ENCODE peak calls at places on chromosomes 12 and 14, in six cellular contexts. X is HCT116, S is body of pancreas, Y is Peyer's patch, A is heart left ventricle, M is lower leg skin. R is an unnamed sample.

GRCh38 chr12:67068773-67069450 is 200.2 kb upstream of the CAND1 start:
- DNase-seq in S (peak), Y (peak), A (no peak), X (no peak), M (no peak), R (peak)

GRCh38 chr12:20472089-20472488 is 103.8 kb downstream of the PDE3A start:
- DNase-seq in S (no peak), M (no peak), Y (no peak), X (no peak), A (no peak), R (no peak)

GRCh38 chr14:87014854-87015253 is 978.1 kb downstream of the GALC start:
- DNase-seq in A (no peak), S (no peak), M (no peak), Y (no peak), X (no peak), R (no peak)

GRCh38 chr14:68146812-68147211 is 327.2 kb downstream of the RAD51B start:
- DNase-seq in Y (no peak), M (no peak), A (no peak), S (peak), X (peak), R (no peak)

GRCh38 chr14:68377459-68377858 is 415.4 kb downstream of the ZFP36L1 start:
- DNase-seq in A (peak), S (peak), X (no peak), M (peak), Y (peak), R (peak)

GRCh38 chr12:26648999-26649398 is 184.0 kb downstream of the ITPR2 start:
- DNase-seq in M (no peak), A (no peak), X (no peak), S (no peak), Y (no peak), R (no peak)

GRCh38 chr14:37369446-37369845 is 171.7 kb downstream of the MIPOL1 start:
- DNase-seq in Y (no peak), S (no peak), M (no peak), A (no peak), X (no peak), R (no peak)

GRCh38 chr12:118591-118990 is 52.0 kb downstream of the IQSEC3 start:
- DNase-seq in A (no peak), S (no peak), X (no peak), M (no peak), Y (no peak), R (no peak)

GRCh38 chr14:64951724-64952123 is 9.2 kb upstream of the GPX2 start:
- DNase-seq in X (no peak), M (no peak), S (no peak), A (no peak), Y (no peak), R (peak)

GRCh38 chr14:45249847-45250575 is 3.0 kb downstream of the MIS18BP1 start:
- DNase-seq in A (no peak), Y (no peak), M (peak), S (peak), X (no peak), R (peak)

GRCh38 chr12:95201056-95201670 is 16.1 kb downstream of the FGD6 start:
- DNase-seq in X (no peak), M (no peak), S (no peak), Y (no peak), A (no peak), R (no peak)

GRCh38 chr14:99672506-99673327 is 11.4 kb upstream of the CYP46A1 start:
- DNase-seq in X (no peak), M (no peak), S (no peak), Y (no peak), A (peak), R (no peak)

GRCh38 chr12:14960548-14961465 is 594 bp downstream of the ARHGDIB start:
- DNase-seq in A (peak), M (no peak), X (no peak), Y (no peak), S (no peak), R (no peak)

GRCh38 chr12:92356405-92356804 is 210.8 kb upstream of the BTG1 start:
- DNase-seq in X (no peak), Y (no peak), S (no peak), A (no peak), M (no peak), R (no peak)

GRCh38 chr12:110281549-110282342 is 699 bp downstream of the ATP2A2 start:
- DNase-seq in X (no peak), M (peak), A (peak), S (peak), Y (peak), R (peak)

GRCh38 chr14:37721976-37722659 is 126.7 kb downstream of the TTC6 start:
- DNase-seq in A (no peak), Y (no peak), X (no peak), M (no peak), S (no peak), R (no peak)

GRCh38 chr14:65423986-65424385 is 11.5 kb downstream of the FUT8 start:
- DNase-seq in Y (no peak), A (no peak), S (no peak), M (no peak), X (no peak), R (no peak)

GRCh38 chr12:128069359-128069997 is 197.5 kb upstream of the TMEM132C start:
- DNase-seq in X (peak), S (peak), A (no peak), Y (peak), M (no peak), R (no peak)

GRCh38 chr14:67172520-67172919 is 16.7 kb upstream of the GARIN2 start:
- DNase-seq in S (no peak), X (no peak), A (no peak), M (no peak), Y (no peak), R (no peak)

GRCh38 chr14:70906785-70907171 is 481 bp upstream of the PCNX1 start:
- DNase-seq in M (no peak), X (no peak), A (no peak), Y (no peak), S (peak), R (no peak)

GRCh38 chr12:727321-727720 is 25.1 kb upstream of the WNK1 start:
- DNase-seq in X (no peak), M (no peak), Y (no peak), S (no peak), A (no peak), R (no peak)

GRCh38 chr14:38202444-38203191 is 5.1 kb upstream of the SSTR1 start:
- DNase-seq in X (no peak), M (no peak), Y (no peak), A (no peak), S (no peak), R (no peak)

GRCh38 chr12:79689041-79689476 is 1.7 kb downstream of the PAWR start:
- DNase-seq in X (no peak), S (no peak), M (no peak), A (no peak), Y (no peak), R (no peak)

GRCh38 chr14:54857830-54858269 is 44.8 kb downstream of the GCH1 start:
- DNase-seq in A (no peak), X (no peak), M (peak), S (peak), Y (no peak), R (no peak)

GRCh38 chr14:34933301-34933700 is 49.5 kb upstream of the SRP54 start:
- DNase-seq in M (no peak), X (no peak), S (no peak), Y (no peak), A (no peak), R (no peak)

GRCh38 chr14:95043732-95044462 is 113.4 kb downstream of the DICER1 start:
- DNase-seq in S (no peak), M (no peak), Y (peak), A (no peak), X (no peak), R (no peak)

GRCh38 chr12:95942532-95943230 is at the start of gene CCDC38:
- DNase-seq in M (peak), X (peak), Y (peak), A (peak), S (peak), R (peak)

GRCh38 chr12:60387356-60387755 is 791.5 kb downstream of the SLC16A7 start:
- DNase-seq in S (no peak), X (no peak), A (no peak), Y (peak), M (no peak), R (no peak)

GRCh38 chr14:78566017-78566858 is 396.1 kb downstream of the NRXN3 start:
- DNase-seq in Y (peak), A (peak), X (peak), S (peak), M (peak), R (peak)

GRCh38 chr12:45192041-45192695 is 23.7 kb upstream of the ANO6 start:
- DNase-seq in Y (no peak), S (no peak), M (no peak), A (no peak), X (peak), R (no peak)

GRCh38 chr14:63470877-63471565 is 72.2 kb downstream of the PPP2R5E start:
- DNase-seq in A (no peak), M (no peak), X (peak), S (no peak), Y (no peak), R (no peak)
- TF ChIP-seq POLR2A in A (no peak), M (no peak), X (no peak), S (no peak), Y (no peak), R (no peak)

GRCh38 chr14:51652168-51653095 is 722 bp downstream of the FRMD6 start:
- DNase-seq in M (peak), S (peak), X (no peak), A (peak), Y (no peak), R (peak)

GRCh38 chr14:51653855-51654548 is 2.3 kb downstream of the FRMD6 start:
- DNase-seq in S (no peak), A (no peak), Y (no peak), X (no peak), M (no peak), R (no peak)

GRCh38 chr14:51651388-51652167 is at the start of gene FRMD6:
- DNase-seq in X (peak), M (peak), Y (peak), A (peak), S (peak), R (peak)

GRCh38 chr14:51654549-51654879 is 2.8 kb downstream of the FRMD6 start:
- DNase-seq in A (no peak), S (no peak), M (no peak), X (no peak), Y (no peak), R (no peak)

GRCh38 chr14:51653096-51653814 is 1.5 kb downstream of the FRMD6 start:
- DNase-seq in Y (no peak), X (no peak), M (no peak), A (no peak), S (no peak), R (peak)
- TF ChIP-seq POLR2A in Y (no peak), X (no peak), M (no peak), A (no peak), S (no peak), R (no peak)

GRCh38 chr12:56336361-56337167 is 2.1 kb upstream of the IL23A start:
- DNase-seq in A (no peak), X (no peak), Y (peak), M (no peak), S (peak), R (no peak)

GRCh38 chr12:56332512-56333196 is 1.1 kb downstream of the PAN2 start:
- DNase-seq in M (no peak), Y (peak), X (no peak), A (no peak), S (no peak), R (no peak)

GRCh38 chr12:56333679-56334489 is at the start of gene PAN2:
- DNase-seq in M (peak), S (peak), Y (peak), X (peak), A (peak), R (peak)

GRCh38 chr12:56334490-56334793 is 642 bp upstream of the PAN2 start:
- DNase-seq in S (no peak), M (no peak), A (no peak), Y (no peak), X (no peak), R (no peak)

DNA sequence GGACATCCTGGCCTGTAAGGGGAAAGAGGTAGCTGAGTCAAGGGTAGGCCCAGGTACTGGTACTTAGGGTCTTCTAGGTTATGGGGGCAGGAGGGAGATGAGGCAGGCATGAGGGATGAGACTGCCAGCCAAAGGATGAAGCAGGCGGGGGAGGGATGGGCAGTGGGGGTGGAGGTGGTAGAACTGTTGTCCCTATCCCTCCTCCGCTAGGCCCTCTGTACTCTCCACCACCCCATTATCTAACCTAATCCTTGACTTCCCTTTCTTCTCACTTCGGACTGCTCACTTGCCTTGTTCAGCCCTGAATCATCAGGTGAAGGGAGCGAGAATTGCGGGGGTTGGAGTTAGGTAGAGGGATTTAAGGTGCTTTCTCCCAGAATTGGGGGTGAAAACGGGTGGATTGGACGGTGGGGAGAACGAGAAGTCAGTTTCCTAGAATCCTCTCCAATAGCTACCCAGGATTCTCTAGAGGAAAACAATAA is 562 bp downstream of the PAN2 start:
- DNase-seq in Y (no peak), X (no peak), M (no peak), S (peak), A (no peak), R (peak)
- TF ChIP-seq POLR2A in Y (no peak), X (no peak), M (no peak), S (no peak), A (no peak), R (no peak)

GRCh38 chr14:75050852-75051555 is at the start of gene MLH3:
- DNase-seq in M (peak), Y (peak), S (peak), A (peak), X (peak), R (peak)
- TF ChIP-seq POLR2A in M (no peak), Y (peak), S (peak), A (no peak), X (no peak), R (peak)

DNA sequence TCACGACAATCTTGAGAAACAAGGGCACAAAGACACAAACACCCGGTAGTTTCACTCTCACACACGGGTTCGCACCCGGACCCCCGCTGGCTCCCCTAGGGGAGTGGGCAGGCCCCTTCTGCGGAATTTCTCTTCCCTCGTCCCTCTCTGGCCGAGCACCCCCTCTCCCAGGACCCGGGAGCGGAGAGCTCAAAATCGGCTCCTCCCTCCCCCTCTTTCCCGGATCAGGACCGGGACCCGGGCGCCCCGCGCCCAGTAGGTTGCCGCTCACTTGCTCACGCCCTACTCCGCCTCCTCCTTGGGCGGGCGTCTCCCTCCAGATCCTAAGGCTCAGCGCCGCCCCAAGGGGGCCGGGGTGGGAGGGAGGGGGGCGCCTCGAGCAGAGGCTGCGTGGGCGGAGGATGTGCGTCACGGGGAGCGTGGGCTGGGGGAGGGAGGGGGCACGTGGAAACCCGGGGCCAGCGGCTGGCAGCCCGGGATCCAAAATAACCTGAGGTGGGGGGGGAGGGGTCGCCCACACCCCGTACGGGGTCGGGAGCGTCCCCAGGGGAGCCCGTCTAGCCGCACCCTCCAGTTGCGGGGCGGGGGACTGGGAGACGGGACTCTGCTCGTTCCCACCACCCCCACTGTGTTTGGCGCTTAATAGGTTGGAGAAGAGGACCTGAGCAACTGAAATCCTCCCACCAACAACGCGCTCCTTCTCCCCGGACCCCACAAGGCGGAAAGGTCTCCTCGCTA is 1.8 kb upstream of the NAB2 start:
- DNase-seq in S (peak), Y (peak), M (peak), X (peak), A (peak), R (peak)
- TF ChIP-seq POLR2A in S (peak), Y (no peak), M (no peak), X (no peak), A (no peak), R (peak)

DNA sequence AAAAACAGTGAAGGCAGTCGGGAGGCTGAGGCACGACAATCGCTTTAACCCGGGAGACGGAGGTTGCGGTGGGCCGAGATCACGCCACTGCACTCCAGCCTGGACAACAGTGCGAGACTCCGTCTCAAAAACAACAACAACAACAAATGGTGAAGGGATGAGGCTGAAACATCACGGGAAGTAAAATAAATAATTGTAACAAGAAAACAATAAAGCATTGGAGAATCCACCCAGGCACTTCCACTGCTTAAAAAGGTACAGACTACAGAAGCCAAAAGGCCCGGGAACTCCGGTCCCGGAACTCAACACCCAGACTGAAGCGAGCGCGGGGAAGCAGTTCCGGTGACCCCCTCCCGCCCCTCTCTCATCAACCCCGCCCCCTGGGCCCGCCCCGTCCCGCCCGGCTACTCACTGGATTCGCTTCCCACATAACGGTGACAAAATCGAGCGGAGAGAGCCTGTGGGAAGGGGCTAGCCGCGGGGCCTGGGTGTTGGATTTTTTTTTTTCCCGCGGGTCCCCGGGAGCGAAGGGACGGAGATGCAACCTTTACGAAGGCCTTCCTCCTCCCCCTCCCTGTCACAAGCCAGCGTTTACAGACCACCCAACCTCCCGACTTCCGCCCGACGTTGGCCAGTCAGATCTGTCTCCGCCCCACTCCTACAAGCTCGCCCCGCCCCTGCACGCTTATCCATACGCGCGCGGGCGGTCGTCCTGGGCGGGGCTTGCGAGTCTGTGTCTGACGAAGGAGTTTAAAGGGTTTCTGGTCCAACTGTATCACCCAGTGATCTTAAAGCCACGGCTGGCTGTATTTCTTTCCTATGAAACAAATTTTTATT is at the start of gene PARP11:
- DNase-seq in Y (peak), S (peak), A (peak), M (peak), X (peak), R (peak)
- TF ChIP-seq POLR2A in Y (peak), S (peak), A (no peak), M (no peak), X (no peak), R (peak)

DNA sequence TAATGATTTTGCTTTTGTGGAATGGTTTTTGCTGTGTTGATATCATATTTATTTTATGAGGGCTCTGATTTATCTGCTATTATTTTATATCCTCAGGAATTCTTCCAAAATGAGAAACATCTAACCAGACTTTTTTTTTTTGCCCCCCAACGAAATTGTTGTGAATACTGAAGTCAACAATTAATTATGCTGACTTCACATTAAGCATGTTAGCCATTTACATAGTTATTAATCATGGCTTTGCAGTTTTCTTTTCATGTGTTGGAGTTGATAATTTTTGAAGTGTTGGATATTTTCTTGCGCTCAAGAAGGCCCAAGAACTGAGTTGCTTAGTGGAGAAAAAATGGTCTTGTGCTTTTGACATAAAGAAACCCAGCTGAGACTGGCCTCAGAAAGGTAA is 246.6 kb upstream of the CRY1 start:
- DNase-seq in M (no peak), X (no peak), A (no peak), Y (no peak), S (no peak), R (no peak)
- TF ChIP-seq POLR2A in M (no peak), X (no peak), A (no peak), Y (no peak), S (no peak), R (no peak)